ENCODE peak calls at places on chromosome 4, in four cellular contexts. A is PC-9, K is H9, F is right atrium auricular region. S is an unnamed sample. For H3K4me1, the result is how much of the 10 kb centered on the place peaks cover.

GRCh38 chr4:133145758-133146157 is 3.3 kb upstream of the PCDH10 start:
- DNase-seq in A (no peak), K (no peak), F (no peak), S (no peak)

GRCh38 chr4:150250998-150251651 is 172.9 kb downstream of the DCLK2 start:
- DNase-seq in A (no peak), K (no peak), F (no peak), S (no peak)

GRCh38 chr4:156475322-156475721 is 496.3 kb downstream of the PDGFC start:
- DNase-seq in F (no peak), A (no peak), K (no peak), S (no peak)

GRCh38 chr4:73257995-73258667 is 467 bp downstream of the ANKRD17 start:
- DNase-seq in F (no peak), A (no peak), K (peak), S (no peak)

GRCh38 chr4:158863296-158863695 is 94.5 kb downstream of the FNIP2 start:
- DNase-seq in F (no peak), K (no peak), A (no peak), S (no peak)

GRCh38 chr4:41631538-41631937 is 93.6 kb downstream of the LIMCH1 start:
- DNase-seq in K (no peak), A (no peak), F (no peak), S (no peak)

GRCh38 chr4:53019485-53020382 is 157.6 kb downstream of the RASL11B start:
- DNase-seq in A (no peak), F (no peak), K (no peak), S (no peak)

GRCh38 chr4:185307136-185307950 is 88.4 kb downstream of the LRP2BP start:
- DNase-seq in F (no peak), K (peak), A (peak), S (no peak)

GRCh38 chr4:173509031-173510001 is 20.7 kb downstream of the HAND2 start:
- DNase-seq in K (no peak), F (peak), A (no peak), S (no peak)

GRCh38 chr4:107219681-107220080 is 183.6 kb upstream of the DKK2 start:
- DNase-seq in A (no peak), K (no peak), F (no peak), S (no peak)

GRCh38 chr4:172412851-172413250 is 599.6 kb downstream of the GALNTL6 start:
- DNase-seq in K (no peak), A (no peak), F (no peak), S (no peak)

GRCh38 chr4:2433609-2434350 is 15.0 kb downstream of the CFAP99 start:
- DNase-seq in A (no peak), K (peak), F (no peak), S (no peak)

GRCh38 chr4:30116401-30116800 is 603.8 kb upstream of the PCDH7 start:
- DNase-seq in F (no peak), K (no peak), A (no peak), S (no peak)

GRCh38 chr4:121256346-121256745 is 92.2 kb upstream of the TNIP3 start:
- DNase-seq in F (no peak), A (peak), K (no peak), S (no peak)

GRCh38 chr4:185728886-185729285 is 83.1 kb downstream of the SORBS2 start:
- DNase-seq in F (no peak), K (no peak), A (no peak), S (no peak)

GRCh38 chr4:143700060-143700419 is 435 bp downstream of the FREM3 start:
- DNase-seq in F (no peak), K (peak), A (no peak), S (no peak)

GRCh38 chr4:123699823-123700822 is 303.5 kb downstream of the SPRY1 start:
- DNase-seq in F (no peak), K (no peak), A (no peak), S (no peak)

GRCh38 chr4:89305712-89306437 is 1.7 kb downstream of the GPRIN3 start:
- DNase-seq in K (no peak), A (no peak), F (no peak), S (no peak)

GRCh38 chr4:2255501-2256155 is 6.3 kb downstream of the MXD4 start:
- DNase-seq in A (no peak), F (peak), K (peak), S (no peak)

GRCh38 chr4:152052431-152053057 is 291.7 kb upstream of the GATB start:
- DNase-seq in K (no peak), A (no peak), F (no peak), S (no peak)

GRCh38 chr4:60531790-60532189 is 668.3 kb upstream of the ADGRL3 start:
- DNase-seq in F (no peak), A (no peak), K (no peak), S (no peak)
- TF ChIP-seq CTCF in F (no peak), A (no peak), K (no peak), S (no peak)

DNA sequence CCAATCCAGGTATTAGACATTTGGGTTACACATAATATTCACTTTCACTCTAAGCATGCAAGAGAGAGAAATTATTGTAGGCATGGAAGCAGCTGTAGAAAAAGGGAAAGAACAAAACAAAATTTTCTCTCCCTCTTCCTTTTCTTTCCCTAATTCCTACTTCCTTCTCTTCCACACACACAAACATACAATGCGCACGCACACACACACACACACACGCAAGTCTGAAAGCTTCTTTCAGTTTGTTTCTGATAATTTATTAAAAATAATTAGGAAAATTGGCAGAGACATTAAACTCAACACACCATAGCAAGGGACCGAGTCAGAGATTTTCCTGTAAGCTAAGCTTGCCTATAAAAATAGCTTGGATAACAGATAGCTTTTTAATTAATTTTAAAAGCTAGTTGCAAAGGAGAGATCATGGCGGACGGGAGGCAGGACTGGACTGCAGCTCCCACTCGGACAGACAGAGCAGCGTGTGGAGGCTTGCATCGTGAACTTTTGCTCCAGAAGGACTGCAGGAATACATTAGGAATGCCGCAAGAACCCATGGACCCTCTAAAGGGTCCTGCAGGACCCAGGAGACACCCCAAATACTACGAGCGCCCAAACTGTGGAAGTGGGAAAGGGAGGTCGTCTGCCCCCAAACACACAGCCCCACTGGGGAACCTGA is 92.6 kb upstream of the MAPK10 start:
- DNase-seq in A (no peak), F (no peak), K (no peak), S (no peak)
- H3K27ac ChIP-seq in A (peak), F (peak), K (no peak), S (no peak)

GRCh38 chr4:148057425-148058020 is 325.6 kb downstream of the ARHGAP10 start:
- DNase-seq in F (no peak), K (no peak), A (no peak), S (no peak)
- H3K4me1 ChIP-seq in F (under half), K (under half), A (under half), S (under half)

GRCh38 chr4:13851541-13851940 is 224.0 kb upstream of the BOD1L1 start:
- DNase-seq in A (no peak), F (no peak), K (no peak), S (no peak)
- TF ChIP-seq CTCF in A (no peak), F (no peak), K (no peak), S (no peak)

GRCh38 chr4:38013461-38014366 is 53.5 kb downstream of the PTTG2 start:
- DNase-seq in A (no peak), K (no peak), F (no peak), S (no peak)
- H3K27ac ChIP-seq in A (no peak), K (no peak), F (peak), S (no peak)

GRCh38 chr4:61831987-61832386 is 631.9 kb downstream of the ADGRL3 start:
- DNase-seq in A (no peak), F (no peak), K (no peak), S (no peak)

GRCh38 chr4:61838072-61838471 is 637.9 kb downstream of the ADGRL3 start:
- DNase-seq in F (no peak), A (no peak), K (no peak), S (no peak)

GRCh38 chr4:61841710-61842109 is 641.6 kb downstream of the ADGRL3 start:
- DNase-seq in F (no peak), K (no peak), A (no peak), S (no peak)

GRCh38 chr4:61837395-61837794 is 637.3 kb downstream of the ADGRL3 start:
- DNase-seq in A (no peak), F (no peak), K (no peak), S (no peak)
- H3K4me1 ChIP-seq in A (under half), F (under half), K (under half), S (under half)

GRCh38 chr4:145888393-145888792 is 50.2 kb downstream of the ZNF827 start:
- DNase-seq in K (no peak), A (no peak), F (no peak), S (no peak)

GRCh38 chr4:145887241-145887964 is 51.2 kb downstream of the ZNF827 start:
- DNase-seq in K (no peak), F (peak), A (no peak), S (no peak)

GRCh38 chr4:145895056-145895455 is 43.6 kb downstream of the ZNF827 start:
- DNase-seq in A (no peak), K (no peak), F (no peak), S (no peak)

GRCh38 chr4:145890689-145891088 is 47.9 kb downstream of the ZNF827 start:
- DNase-seq in A (no peak), K (no peak), F (no peak), S (no peak)

GRCh38 chr4:145891958-145892357 is 46.7 kb downstream of the ZNF827 start:
- DNase-seq in F (no peak), A (no peak), K (peak), S (no peak)
- TF ChIP-seq CTCF in F (no peak), A (no peak), K (peak), S (no peak)

GRCh38 chr4:44056721-44057151 is 391.9 kb downstream of the KCTD8 start:
- DNase-seq in A (no peak), F (no peak), K (peak), S (no peak)
- H3K27ac ChIP-seq in A (no peak), F (no peak), K (peak), S (no peak)